ENCODE peak calls at places on chromosomes 5 and 9, in eight cellular contexts. E, J, W, B, S, R, N and D are unnamed samples.

GRCh38 chr5:168217497-168217896 is 73.9 kb upstream of the WWC1 start:
- DNase-seq in E (no peak), J (no peak), W (no peak), B (no peak), S (no peak), R (no peak), N (no peak), D (no peak)

GRCh38 chr9:87787735-87788134 is 61.8 kb downstream of the CTSL start:
- DNase-seq in E (peak), J (no peak), W (no peak), B (peak), S (no peak), R (no peak), N (no peak), D (no peak)

GRCh38 chr9:111076043-111076442 is 37.8 kb upstream of the LPAR1 start:
- DNase-seq in E (no peak), J (no peak), W (no peak), B (no peak), S (no peak), R (no peak), N (no peak), D (no peak)

GRCh38 chr5:10543585-10544040 is 20.3 kb upstream of the ANKRD33B start:
- DNase-seq in E (no peak), J (no peak), W (no peak), B (peak), S (no peak), R (no peak), N (no peak), D (no peak)

GRCh38 chr9:113580041-113580953 is 116.8 kb downstream of the RGS3 start:
- DNase-seq in E (no peak), J (peak), W (peak), B (peak), S (peak), R (peak), N (peak), D (no peak)

GRCh38 chr5:151480384-151480783 is 33.0 kb downstream of the SLC36A1 start:
- DNase-seq in E (no peak), J (no peak), W (no peak), B (peak), S (no peak), R (no peak), N (no peak), D (no peak)

GRCh38 chr5:6592611-6593010 is 40.2 kb downstream of the NSUN2 start:
- DNase-seq in E (no peak), J (no peak), W (no peak), B (peak), S (no peak), R (no peak), N (no peak), D (no peak)

GRCh38 chr9:98120476-98120875 is 1.5 kb upstream of the TRIM14 start:
- DNase-seq in E (no peak), J (no peak), W (no peak), B (no peak), S (no peak), R (peak), N (no peak), D (no peak)

GRCh38 chr5:40986666-40987065 is 77.4 kb downstream of the C7 start:
- DNase-seq in E (no peak), J (no peak), W (no peak), B (no peak), S (no peak), R (no peak), N (no peak), D (no peak)

GRCh38 chr9:122056484-122056883 is 36.6 kb downstream of the TTLL11 start:
- DNase-seq in E (no peak), J (no peak), W (no peak), B (peak), S (no peak), R (no peak), N (no peak), D (peak)

GRCh38 chr5:95955996-95956899 is 5.4 kb downstream of the ELL2 start:
- DNase-seq in E (no peak), J (no peak), W (peak), B (no peak), S (no peak), R (peak), N (no peak), D (no peak)

GRCh38 chr5:2149196-2149541 is 266.4 kb upstream of the IRX4 start:
- DNase-seq in E (no peak), J (no peak), W (no peak), B (no peak), S (no peak), R (peak), N (no peak), D (no peak)

GRCh38 chr5:73540192-73540591 is 25.2 kb downstream of the ANKRA2 start:
- DNase-seq in E (peak), J (no peak), W (no peak), B (no peak), S (no peak), R (no peak), N (no peak), D (no peak)

GRCh38 chr9:133162802-133163558 is 734 bp downstream of the GBGT1 start:
- DNase-seq in E (no peak), J (no peak), W (no peak), B (no peak), S (no peak), R (no peak), N (peak), D (no peak)

GRCh38 chr9:79461735-79462134 is 110.0 kb upstream of the TLE4 start:
- DNase-seq in E (no peak), J (no peak), W (no peak), B (no peak), S (no peak), R (no peak), N (no peak), D (no peak)

GRCh38 chr5:151956720-151957119 is 32.1 kb upstream of the GLRA1 start:
- DNase-seq in E (no peak), J (no peak), W (no peak), B (no peak), S (no peak), R (no peak), N (no peak), D (peak)

GRCh38 chr9:20513126-20513913 is 109.0 kb downstream of the MLLT3 start:
- DNase-seq in E (peak), J (no peak), W (no peak), B (no peak), S (no peak), R (no peak), N (no peak), D (no peak)

GRCh38 chr5:53481887-53482716 is 1.7 kb downstream of the FST start:
- DNase-seq in E (peak), J (peak), W (peak), B (peak), S (peak), R (peak), N (peak), D (peak)

GRCh38 chr5:108753331-108753730 is 5.6 kb downstream of the FER start:
- DNase-seq in E (no peak), J (no peak), W (no peak), B (no peak), S (no peak), R (no peak), N (no peak), D (no peak)

GRCh38 chr5:118956727-118957126 is 31.6 kb downstream of the DTWD2 start:
- DNase-seq in E (peak), J (no peak), W (no peak), B (peak), S (no peak), R (no peak), N (no peak), D (no peak)

GRCh38 chr5:41414598-41414997 is 95.8 kb downstream of the PLCXD3 start:
- DNase-seq in E (peak), J (peak), W (peak), B (no peak), S (peak), R (no peak), N (peak), D (no peak)

GRCh38 chr5:9924614-9925013 is 294.5 kb upstream of the TAS2R1 start:
- DNase-seq in E (peak), J (no peak), W (no peak), B (peak), S (no peak), R (peak), N (no peak), D (no peak)

GRCh38 chr9:135000647-135001245 is 83.0 kb upstream of the FCN1 start:
- DNase-seq in E (peak), J (no peak), W (no peak), B (peak), S (no peak), R (no peak), N (no peak), D (no peak)

GRCh38 chr9:76756273-76756650 is 8.0 kb upstream of the PCA3 start:
- DNase-seq in E (peak), J (no peak), W (peak), B (peak), S (no peak), R (peak), N (peak), D (peak)

GRCh38 chr5:88659529-88660325 is 223.3 kb downstream of the MEF2C start:
- DNase-seq in E (no peak), J (no peak), W (no peak), B (no peak), S (no peak), R (no peak), N (no peak), D (peak)

GRCh38 chr9:33081128-33081851 is 4.8 kb upstream of the SMU1 start:
- DNase-seq in E (peak), J (peak), W (peak), B (peak), S (peak), R (peak), N (peak), D (no peak)
- TF ChIP-seq POLR2A in E (no peak), J (no peak), W (no peak), B (peak), S (no peak), R (no peak), N (no peak), D (no peak)

DNA sequence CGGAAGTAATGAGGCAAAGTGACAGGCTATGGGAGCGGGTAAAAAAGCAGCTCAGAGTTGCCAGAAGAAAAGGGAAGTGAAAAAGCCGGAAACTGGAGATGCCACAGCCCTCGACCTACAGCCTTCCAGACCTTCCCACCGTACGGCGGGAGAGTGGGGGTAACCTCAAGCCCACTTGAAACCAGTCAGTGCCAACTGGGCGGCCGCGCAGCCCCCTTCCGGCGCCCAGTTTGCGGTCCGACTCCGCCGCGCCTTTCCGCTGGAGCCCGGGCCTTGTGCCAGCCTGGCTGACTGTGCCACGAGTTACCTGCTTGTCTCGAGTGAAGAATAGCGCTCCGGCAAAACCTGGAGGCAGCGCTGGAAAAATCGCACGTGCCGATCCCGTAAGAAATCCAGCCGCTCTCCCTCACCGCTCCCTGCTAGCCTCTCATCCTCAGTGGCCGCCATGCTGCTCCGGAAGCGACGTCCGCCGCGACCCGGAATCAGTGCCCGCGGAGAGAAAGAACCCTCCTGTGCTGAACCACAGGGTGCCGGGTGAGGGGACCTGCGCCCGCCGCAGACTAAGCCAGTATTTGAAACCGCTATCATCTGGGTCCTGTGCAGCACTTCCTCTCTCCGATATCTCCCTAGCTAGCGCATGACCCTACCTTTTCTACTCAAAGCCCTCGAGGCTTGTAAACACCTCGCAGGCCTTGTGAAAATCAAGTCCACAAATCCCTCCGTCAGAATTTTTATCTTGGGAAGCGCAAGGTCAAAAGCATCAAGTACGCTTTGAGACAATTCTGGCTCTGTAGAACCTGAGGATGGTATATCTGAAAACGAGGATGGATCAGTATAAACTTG is at the start of gene PGGT1B:
- DNase-seq in E (peak), J (peak), W (peak), B (peak), S (peak), R (peak), N (peak), D (peak)
- TF ChIP-seq POLR2A in E (peak), J (no peak), W (no peak), B (peak), S (no peak), R (peak), N (no peak), D (no peak)

GRCh38 chr9:128192601-128193371 is 1.4 kb upstream of the CIZ1 start:
- DNase-seq in E (peak), J (peak), W (peak), B (peak), S (peak), R (peak), N (peak), D (peak)
- TF ChIP-seq POLR2A in E (peak), J (no peak), W (no peak), B (no peak), S (no peak), R (peak), N (no peak), D (no peak)

GRCh38 chr9:69292078-69292477 is 32.9 kb upstream of the ENTREP1 start:
- DNase-seq in E (peak), J (no peak), W (no peak), B (no peak), S (no peak), R (no peak), N (no peak), D (no peak)

GRCh38 chr9:69297300-69297980 is 27.6 kb upstream of the ENTREP1 start:
- DNase-seq in E (no peak), J (no peak), W (no peak), B (no peak), S (no peak), R (no peak), N (no peak), D (no peak)

GRCh38 chr9:69299316-69299715 is 25.7 kb upstream of the ENTREP1 start:
- DNase-seq in E (no peak), J (no peak), W (no peak), B (peak), S (no peak), R (no peak), N (no peak), D (no peak)

GRCh38 chr9:69293186-69293585 is 31.8 kb upstream of the ENTREP1 start:
- DNase-seq in E (no peak), J (no peak), W (no peak), B (no peak), S (no peak), R (no peak), N (no peak), D (no peak)

GRCh38 chr9:69295872-69296562 is 29.0 kb upstream of the ENTREP1 start:
- DNase-seq in E (no peak), J (peak), W (peak), B (no peak), S (peak), R (no peak), N (no peak), D (no peak)
- TF ChIP-seq POLR2A in E (no peak), J (no peak), W (no peak), B (no peak), S (no peak), R (no peak), N (no peak), D (no peak)

GRCh38 chr5:34663771-34664496 is 7.8 kb downstream of the RAI14 start:
- DNase-seq in E (no peak), J (no peak), W (no peak), B (no peak), S (no peak), R (no peak), N (no peak), D (no peak)

GRCh38 chr5:34669931-34670516 is 13.9 kb downstream of the RAI14 start:
- DNase-seq in E (no peak), J (no peak), W (no peak), B (no peak), S (no peak), R (no peak), N (no peak), D (no peak)

GRCh38 chr5:34672196-34672595 is 16.1 kb downstream of the RAI14 start:
- DNase-seq in E (no peak), J (no peak), W (no peak), B (no peak), S (no peak), R (no peak), N (no peak), D (no peak)

GRCh38 chr5:34666392-34667080 is 10.4 kb downstream of the RAI14 start:
- DNase-seq in E (no peak), J (no peak), W (no peak), B (no peak), S (no peak), R (no peak), N (no peak), D (no peak)

DNA sequence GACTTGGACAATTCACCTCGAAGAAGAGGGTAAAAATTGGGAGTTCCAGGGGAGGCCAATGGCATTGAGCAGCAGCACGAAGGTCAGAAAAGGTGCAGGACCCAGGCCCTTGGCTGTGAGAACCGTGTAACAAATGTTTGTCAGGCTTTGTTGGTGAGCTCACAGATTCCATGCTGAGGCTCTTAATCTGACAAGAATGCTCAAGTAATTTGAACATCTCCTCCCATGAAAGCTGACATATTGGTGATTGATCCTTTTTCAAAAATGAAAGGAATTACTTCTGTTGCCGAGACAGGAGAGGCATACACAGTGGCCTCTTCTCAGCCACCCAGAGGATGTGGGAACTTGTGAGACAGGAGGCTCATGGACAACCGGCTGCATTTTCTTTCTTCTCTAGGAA is 11.6 kb downstream of the RAI14 start:
- DNase-seq in E (no peak), J (no peak), W (no peak), B (no peak), S (no peak), R (no peak), N (no peak), D (no peak)
- TF ChIP-seq POLR2A in E (no peak), J (no peak), W (no peak), B (no peak), S (no peak), R (no peak), N (no peak), D (no peak)

GRCh38 chr9:27572566-27572917 is 739 bp downstream of the C9orf72 start:
- DNase-seq in E (peak), J (peak), W (peak), B (peak), S (peak), R (peak), N (peak), D (peak)
- TF ChIP-seq POLR2A in E (no peak), J (no peak), W (no peak), B (no peak), S (no peak), R (no peak), N (no peak), D (peak)

GRCh38 chr5:134465856-134466240 is 54.2 kb upstream of the CDKN2AIPNL start:
- DNase-seq in E (peak), J (peak), W (peak), B (peak), S (peak), R (peak), N (peak), D (peak)
- TF ChIP-seq POLR2A in E (peak), J (no peak), W (no peak), B (peak), S (peak), R (peak), N (no peak), D (peak)

DNA sequence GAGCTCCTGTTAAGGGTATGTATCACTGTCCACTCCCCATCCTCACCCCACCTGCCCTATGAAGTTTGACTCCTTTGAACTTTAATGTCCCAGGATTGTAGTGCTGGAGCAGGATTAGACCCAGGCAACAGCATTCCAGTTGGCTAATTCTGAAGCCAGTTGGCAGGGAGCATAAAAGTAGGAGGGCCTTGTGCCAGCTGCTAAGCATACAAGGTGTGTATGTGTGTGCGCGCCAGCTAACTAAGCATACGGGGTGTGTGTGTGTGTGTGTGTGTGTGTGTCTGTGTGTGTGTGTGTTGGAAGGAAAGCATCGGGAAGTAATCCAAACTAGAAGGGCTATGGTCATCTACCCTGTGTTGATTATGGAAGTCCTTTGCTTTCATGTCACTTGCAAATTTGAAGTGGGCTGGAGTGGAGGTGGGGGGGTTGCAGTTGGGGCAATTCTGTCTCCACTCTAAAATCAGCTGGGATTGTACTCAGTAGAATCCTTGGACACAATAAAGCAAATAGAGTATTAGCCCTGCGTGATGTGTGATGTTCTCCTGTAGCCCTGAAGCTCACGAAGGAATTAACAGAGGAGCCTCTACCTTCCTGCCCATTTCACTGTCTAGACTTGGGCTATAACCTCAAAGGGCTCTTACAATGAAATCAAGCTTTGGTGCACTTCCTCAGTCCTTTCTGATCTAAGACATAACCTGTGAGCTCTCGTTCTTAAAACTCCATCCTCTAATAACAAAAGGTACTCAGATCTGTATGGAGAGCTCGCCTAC is 26.9 kb downstream of the HMGCR start:
- DNase-seq in E (peak), J (peak), W (no peak), B (peak), S (no peak), R (peak), N (no peak), D (no peak)
- TF ChIP-seq POLR2A in E (no peak), J (no peak), W (no peak), B (no peak), S (no peak), R (no peak), N (no peak), D (no peak)

DNA sequence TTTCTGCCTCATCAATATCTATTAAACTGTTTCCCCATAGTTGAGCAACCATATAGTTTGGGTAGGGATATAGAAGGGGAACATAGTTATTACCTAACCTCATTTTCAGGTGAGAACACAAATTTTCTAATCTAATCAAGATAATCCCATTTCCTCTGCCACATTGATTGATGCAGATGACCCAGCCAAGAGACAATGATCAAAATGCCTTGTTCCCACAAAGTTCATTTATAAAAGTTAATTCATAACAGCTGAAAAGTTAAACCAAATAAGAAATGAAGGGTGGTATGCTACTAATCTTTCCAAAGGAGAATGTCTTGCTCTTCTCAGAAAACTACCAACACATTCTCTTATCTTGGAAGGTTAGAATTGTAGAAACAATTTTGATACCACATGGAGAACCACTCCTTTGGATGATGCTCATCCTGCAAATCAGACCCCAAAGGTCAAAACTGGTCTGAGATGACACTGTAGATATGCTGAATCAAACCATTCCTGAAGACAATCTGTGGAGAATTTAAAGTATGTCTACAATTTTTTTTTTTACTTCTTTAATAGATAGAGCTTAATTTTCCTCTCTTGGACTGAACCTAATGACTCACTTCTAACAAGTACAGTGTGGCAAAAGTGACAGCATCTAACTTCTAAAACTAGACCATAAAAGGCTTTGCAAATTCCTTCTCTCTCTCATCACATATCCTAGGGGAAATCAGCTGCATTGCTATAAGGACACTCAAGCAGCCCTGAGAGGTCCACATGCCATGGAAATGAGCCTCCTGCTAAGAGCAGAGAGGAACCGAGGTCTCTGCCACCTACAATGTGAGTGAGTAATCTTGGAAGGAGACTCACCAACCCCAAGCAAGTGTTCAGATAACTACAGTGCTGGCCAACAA is 586.7 kb upstream of the TUSC1 start:
- DNase-seq in E (peak), J (no peak), W (no peak), B (no peak), S (no peak), R (no peak), N (no peak), D (no peak)
- TF ChIP-seq POLR2A in E (no peak), J (no peak), W (no peak), B (no peak), S (no peak), R (no peak), N (no peak), D (no peak)